ENCODE peak calls at places on chromosomes 12 and 14, in six cellular contexts. One of them, this sample, is unnamed.

GRCh38 chr14:75328575-75328974 is 49.9 kb downstream of the FOS start:
- DNase-seq in lower leg skin: no peak
- DNase-seq in fibroblast of lung: no peak
- DNase-seq in A549: no peak
- DNase-seq in ovary: no peak
- DNase-seq in keratinocyte: no peak
- DNase-seq in this sample: peak

GRCh38 chr14:80587096-80587724 is 354.3 kb downstream of the CEP128 start:
- DNase-seq in lower leg skin: no peak
- DNase-seq in fibroblast of lung: peak
- DNase-seq in A549: no peak
- DNase-seq in ovary: no peak
- DNase-seq in keratinocyte: no peak
- DNase-seq in this sample: no peak

GRCh38 chr12:10618338-10618987 is 5.1 kb upstream of the MAGOHB start:
- DNase-seq in lower leg skin: no peak
- DNase-seq in fibroblast of lung: peak
- DNase-seq in A549: no peak
- DNase-seq in ovary: no peak
- DNase-seq in keratinocyte: no peak
- DNase-seq in this sample: no peak

GRCh38 chr12:95412826-95413311 is 61.1 kb upstream of the METAP2 start:
- DNase-seq in lower leg skin: no peak
- DNase-seq in fibroblast of lung: peak
- DNase-seq in A549: no peak
- DNase-seq in ovary: peak
- DNase-seq in keratinocyte: no peak
- DNase-seq in this sample: no peak

GRCh38 chr12:27018071-27018470 is 3.9 kb upstream of the TM7SF3 start:
- DNase-seq in lower leg skin: no peak
- DNase-seq in fibroblast of lung: no peak
- DNase-seq in A549: no peak
- DNase-seq in ovary: no peak
- DNase-seq in keratinocyte: no peak
- DNase-seq in this sample: no peak

GRCh38 chr12:22733756-22734155 is 108.8 kb downstream of the ETNK1 start:
- DNase-seq in lower leg skin: no peak
- DNase-seq in fibroblast of lung: peak
- DNase-seq in A549: no peak
- DNase-seq in ovary: no peak
- DNase-seq in keratinocyte: no peak
- DNase-seq in this sample: no peak

GRCh38 chr12:104588048-104588942 is 131.5 kb downstream of the CHST11 start:
- DNase-seq in lower leg skin: no peak
- DNase-seq in fibroblast of lung: peak
- DNase-seq in A549: peak
- DNase-seq in ovary: no peak
- DNase-seq in keratinocyte: peak
- DNase-seq in this sample: no peak

GRCh38 chr12:442235-442884 is 17.4 kb upstream of the B4GALNT3 start:
- DNase-seq in lower leg skin: no peak
- DNase-seq in fibroblast of lung: peak
- DNase-seq in A549: peak
- DNase-seq in ovary: peak
- DNase-seq in keratinocyte: peak
- DNase-seq in this sample: peak

GRCh38 chr12:3698218-3698974 is 54.5 kb downstream of the CRACR2A start:
- DNase-seq in lower leg skin: no peak
- DNase-seq in fibroblast of lung: peak
- DNase-seq in A549: no peak
- DNase-seq in ovary: peak
- DNase-seq in keratinocyte: peak
- DNase-seq in this sample: no peak

GRCh38 chr12:6426882-6427671 is 17.7 kb upstream of the CD27 start:
- DNase-seq in lower leg skin: peak
- DNase-seq in fibroblast of lung: no peak
- DNase-seq in A549: no peak
- DNase-seq in ovary: no peak
- DNase-seq in keratinocyte: no peak
- DNase-seq in this sample: no peak

GRCh38 chr12:123122649-123123048 is 28.2 kb downstream of the PITPNM2 start:
- DNase-seq in lower leg skin: no peak
- DNase-seq in fibroblast of lung: no peak
- DNase-seq in A549: no peak
- DNase-seq in ovary: no peak
- DNase-seq in keratinocyte: no peak
- DNase-seq in this sample: no peak

GRCh38 chr14:33323979-33324378 is 385.3 kb downstream of the NPAS3 start:
- DNase-seq in lower leg skin: no peak
- DNase-seq in fibroblast of lung: no peak
- DNase-seq in A549: no peak
- DNase-seq in ovary: no peak
- DNase-seq in keratinocyte: no peak
- DNase-seq in this sample: no peak

GRCh38 chr12:126534495-126534894 is 1469.3 kb downstream of the AACS start:
- DNase-seq in lower leg skin: no peak
- DNase-seq in fibroblast of lung: no peak
- DNase-seq in A549: no peak
- DNase-seq in ovary: no peak
- DNase-seq in keratinocyte: no peak
- DNase-seq in this sample: no peak

GRCh38 chr14:52124791-52125661 is 56.2 kb upstream of the NID2 start:
- DNase-seq in lower leg skin: no peak
- DNase-seq in fibroblast of lung: peak
- DNase-seq in A549: peak
- DNase-seq in ovary: no peak
- DNase-seq in keratinocyte: no peak
- DNase-seq in this sample: no peak

GRCh38 chr14:84959796-84960515 is 570.0 kb upstream of the FLRT2 start:
- DNase-seq in lower leg skin: no peak
- DNase-seq in fibroblast of lung: no peak
- DNase-seq in A549: no peak
- DNase-seq in ovary: no peak
- DNase-seq in keratinocyte: no peak
- DNase-seq in this sample: no peak

GRCh38 chr12:106301611-106302321 is 767 bp upstream of the TCP11L2 start:
- DNase-seq in lower leg skin: peak
- DNase-seq in fibroblast of lung: peak
- DNase-seq in A549: peak
- DNase-seq in ovary: peak
- DNase-seq in keratinocyte: no peak
- DNase-seq in this sample: peak

GRCh38 chr12:109461049-109461845 is 15.9 kb downstream of the KCTD10 start:
- DNase-seq in lower leg skin: no peak
- DNase-seq in fibroblast of lung: peak
- DNase-seq in A549: no peak
- DNase-seq in ovary: no peak
- DNase-seq in keratinocyte: no peak
- DNase-seq in this sample: no peak

GRCh38 chr12:124648710-124649384 is 81.4 kb upstream of the NCOR2 start:
- DNase-seq in lower leg skin: no peak
- DNase-seq in fibroblast of lung: no peak
- DNase-seq in A549: no peak
- DNase-seq in ovary: no peak
- DNase-seq in keratinocyte: no peak
- DNase-seq in this sample: no peak

GRCh38 chr14:73662439-73663056 is 17.8 kb downstream of the DNAL1 start:
- DNase-seq in lower leg skin: no peak
- DNase-seq in fibroblast of lung: peak
- DNase-seq in A549: peak
- DNase-seq in ovary: no peak
- DNase-seq in keratinocyte: peak
- DNase-seq in this sample: no peak

GRCh38 chr12:2973566-2973965 is 14.4 kb downstream of the TEAD4 start:
- DNase-seq in lower leg skin: no peak
- DNase-seq in fibroblast of lung: no peak
- DNase-seq in A549: no peak
- DNase-seq in ovary: no peak
- DNase-seq in keratinocyte: no peak
- DNase-seq in this sample: no peak

GRCh38 chr12:121513464-121514183 is 67.2 kb downstream of the KDM2B start:
- DNase-seq in lower leg skin: no peak
- DNase-seq in fibroblast of lung: no peak
- DNase-seq in A549: peak
- DNase-seq in ovary: no peak
- DNase-seq in keratinocyte: no peak
- DNase-seq in this sample: peak

GRCh38 chr12:56257491-56258067 is 605 bp downstream of the ANKRD52 start:
- DNase-seq in lower leg skin: peak
- DNase-seq in fibroblast of lung: peak
- DNase-seq in A549: peak
- DNase-seq in ovary: no peak
- DNase-seq in keratinocyte: no peak
- DNase-seq in this sample: peak

GRCh38 chr12:54430471-54431075 is 11.5 kb upstream of the ITGA5 start:
- DNase-seq in lower leg skin: no peak
- DNase-seq in fibroblast of lung: no peak
- DNase-seq in A549: no peak
- DNase-seq in ovary: no peak
- DNase-seq in keratinocyte: no peak
- DNase-seq in this sample: no peak

GRCh38 chr14:76537912-76538647 is 162.1 kb downstream of the ESRRB start:
- DNase-seq in lower leg skin: no peak
- DNase-seq in fibroblast of lung: no peak
- DNase-seq in A549: no peak
- DNase-seq in ovary: no peak
- DNase-seq in keratinocyte: no peak
- DNase-seq in this sample: no peak

GRCh38 chr12:101777978-101778377 is 38.7 kb upstream of the SYCP3 start:
- DNase-seq in lower leg skin: no peak
- DNase-seq in fibroblast of lung: no peak
- DNase-seq in A549: no peak
- DNase-seq in ovary: no peak
- DNase-seq in keratinocyte: no peak
- DNase-seq in this sample: no peak

GRCh38 chr12:26032719-26033241 is 74.3 kb downstream of the RASSF8 start:
- DNase-seq in lower leg skin: no peak
- DNase-seq in fibroblast of lung: peak
- DNase-seq in A549: no peak
- DNase-seq in ovary: no peak
- DNase-seq in keratinocyte: no peak
- DNase-seq in this sample: no peak

DNA sequence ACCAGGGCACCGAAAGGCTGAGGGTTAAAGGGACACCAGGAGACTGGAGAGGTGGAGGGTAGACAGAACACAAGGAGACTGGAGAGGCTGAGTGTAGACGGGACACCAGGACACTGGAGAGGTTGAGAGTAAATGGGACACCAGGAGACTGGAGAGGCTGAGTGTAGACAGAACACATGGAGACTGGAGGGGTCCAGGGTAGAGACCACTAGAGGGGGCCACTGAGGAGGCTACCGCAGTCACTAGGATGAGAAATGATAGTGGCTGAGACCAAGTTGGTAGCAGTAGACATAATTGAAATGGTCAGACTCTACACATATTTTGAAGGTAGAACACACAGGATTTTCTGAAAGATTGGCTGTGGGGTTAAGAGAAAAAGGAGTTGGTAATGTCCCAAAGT is 68.2 kb downstream of the PAH start:
- DNase-seq in lower leg skin: no peak
- DNase-seq in fibroblast of lung: no peak
- DNase-seq in A549: no peak
- DNase-seq in ovary: no peak
- DNase-seq in keratinocyte: no peak
- DNase-seq in this sample: no peak
- TF ChIP-seq CTCF in lower leg skin: no peak
- TF ChIP-seq CTCF in fibroblast of lung: no peak
- TF ChIP-seq CTCF in A549: no peak
- TF ChIP-seq CTCF in ovary: no peak
- TF ChIP-seq CTCF in keratinocyte: no peak
- TF ChIP-seq CTCF in this sample: no peak

DNA sequence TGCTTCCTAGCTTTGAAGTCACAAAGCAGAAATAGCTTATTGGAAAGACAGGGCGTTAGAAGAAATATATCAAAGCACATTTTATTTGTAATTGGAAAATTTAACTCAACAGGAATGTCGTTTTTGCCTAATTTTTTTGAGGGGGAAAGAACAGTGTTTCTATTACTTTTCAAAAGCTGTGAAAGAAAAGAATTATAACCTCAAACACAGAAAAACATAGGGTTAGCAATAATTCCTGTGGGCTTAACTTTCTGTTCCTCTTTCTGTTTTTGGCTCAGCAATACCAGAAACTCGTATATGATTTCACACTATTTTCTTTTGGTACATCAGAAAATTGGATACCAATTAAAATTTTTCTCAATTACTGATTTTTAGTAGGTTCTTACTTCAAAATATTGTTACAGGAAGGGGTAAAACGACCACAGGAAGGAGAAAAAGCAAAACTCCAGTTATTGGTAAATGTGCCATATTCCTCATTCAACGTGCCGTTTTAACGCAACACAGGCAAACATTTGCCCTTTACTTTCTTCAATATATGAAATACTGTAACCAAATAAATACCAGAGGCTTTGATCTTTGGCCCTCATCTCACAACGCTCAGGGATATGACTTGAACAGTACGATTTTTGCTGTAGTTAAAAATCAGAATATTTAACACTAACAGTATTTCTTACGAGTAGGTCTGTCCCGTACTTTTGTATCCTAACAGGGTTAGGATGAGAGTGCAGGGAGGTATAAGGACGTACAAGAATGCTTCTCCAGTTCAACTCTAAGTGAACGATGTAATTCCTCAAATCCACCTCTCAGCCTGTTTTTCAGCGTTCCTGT is 1.3 kb upstream of the RNU6-7 start:
- DNase-seq in lower leg skin: no peak
- DNase-seq in fibroblast of lung: no peak
- DNase-seq in A549: no peak
- DNase-seq in ovary: no peak
- DNase-seq in keratinocyte: no peak
- DNase-seq in this sample: no peak
- TF ChIP-seq CTCF in lower leg skin: no peak
- TF ChIP-seq CTCF in fibroblast of lung: no peak
- TF ChIP-seq CTCF in A549: no peak
- TF ChIP-seq CTCF in ovary: peak
- TF ChIP-seq CTCF in keratinocyte: no peak
- TF ChIP-seq CTCF in this sample: no peak

DNA sequence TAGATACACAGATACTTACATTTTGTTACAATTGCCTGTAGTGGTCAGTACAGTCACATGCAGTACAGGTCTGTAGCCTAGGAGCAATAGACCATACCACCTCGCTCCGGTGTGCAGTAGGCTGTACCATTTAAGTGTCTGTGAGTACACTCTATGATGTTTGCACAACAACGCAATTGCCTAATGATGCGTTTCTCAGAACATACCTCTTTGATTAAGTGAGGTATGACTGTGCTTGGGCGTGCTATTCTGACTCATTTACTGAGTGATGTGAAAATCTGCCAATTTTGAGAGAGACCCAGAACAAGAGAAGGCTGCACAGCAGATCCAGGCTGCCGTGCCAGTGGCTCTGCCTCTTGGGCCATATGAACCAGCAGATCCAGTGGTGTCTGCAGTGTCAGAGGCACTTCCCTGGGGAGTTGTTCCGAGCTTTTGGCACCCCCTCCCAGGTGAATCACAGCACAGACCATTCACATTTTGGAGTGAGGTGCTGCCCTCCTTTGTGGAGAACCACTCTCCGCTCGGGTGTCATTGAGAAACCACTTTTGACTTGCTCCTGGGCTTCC is 20.4 kb downstream of the DLK1 start:
- DNase-seq in lower leg skin: peak
- DNase-seq in fibroblast of lung: peak
- DNase-seq in A549: peak
- DNase-seq in ovary: no peak
- DNase-seq in keratinocyte: peak
- DNase-seq in this sample: no peak
- TF ChIP-seq CTCF in lower leg skin: no peak
- TF ChIP-seq CTCF in fibroblast of lung: no peak
- TF ChIP-seq CTCF in A549: no peak
- TF ChIP-seq CTCF in ovary: no peak
- TF ChIP-seq CTCF in keratinocyte: peak
- TF ChIP-seq CTCF in this sample: no peak

GRCh38 chr12:93938921-93939320 is 209.5 kb upstream of the PLXNC1 start:
- DNase-seq in lower leg skin: no peak
- DNase-seq in fibroblast of lung: no peak
- DNase-seq in A549: no peak
- DNase-seq in ovary: no peak
- DNase-seq in keratinocyte: no peak
- DNase-seq in this sample: no peak
- TF ChIP-seq CTCF in lower leg skin: no peak
- TF ChIP-seq CTCF in fibroblast of lung: no peak
- TF ChIP-seq CTCF in A549: no peak
- TF ChIP-seq CTCF in ovary: no peak
- TF ChIP-seq CTCF in keratinocyte: no peak
- TF ChIP-seq CTCF in this sample: no peak